ENCODE peak calls at places on chromosome 13, in four cellular contexts. One of them, this sample, is unnamed.
A peak's percentile ranks its signal among the peaks of the same experiment; 100 is the strongest.

GRCh38 chr13:49256841-49257240 is 9.1 kb downstream of the CDADC1 start:
- DNase-seq in mesendoderm: no peak
- DNase-seq in neuronal stem cell: no peak
- DNase-seq in IMR-90: peak; percentile 10
- DNase-seq in this sample: no peak

GRCh38 chr13:45468676-45469075 is 3.9 kb downstream of the COG3 start:
- DNase-seq in IMR-90: no peak
- DNase-seq in mesendoderm: no peak
- DNase-seq in neuronal stem cell: no peak
- DNase-seq in this sample: no peak

GRCh38 chr13:111046590-111047141 is 68.4 kb upstream of the ARHGEF7 start:
- DNase-seq in mesendoderm: no peak
- DNase-seq in IMR-90: peak; percentile 58
- DNase-seq in neuronal stem cell: no peak
- DNase-seq in this sample: no peak

GRCh38 chr13:93080587-93080986 is 146.0 kb upstream of the GPC6 start:
- DNase-seq in IMR-90: peak; percentile 10
- DNase-seq in mesendoderm: no peak
- DNase-seq in neuronal stem cell: no peak
- DNase-seq in this sample: no peak

GRCh38 chr13:113935081-113935511 is 38.8 kb downstream of the C13orf46 start:
- DNase-seq in IMR-90: no peak
- DNase-seq in neuronal stem cell: no peak
- DNase-seq in mesendoderm: no peak
- DNase-seq in this sample: peak; percentile 53

GRCh38 chr13:66994498-66995365 is 235.4 kb downstream of the PCDH9 start:
- DNase-seq in IMR-90: no peak
- DNase-seq in mesendoderm: no peak
- DNase-seq in neuronal stem cell: no peak
- DNase-seq in this sample: no peak

GRCh38 chr13:41577437-41577836 is 120.1 kb downstream of the RGCC start:
- DNase-seq in neuronal stem cell: no peak
- DNase-seq in mesendoderm: no peak
- DNase-seq in IMR-90: peak; percentile 16
- DNase-seq in this sample: no peak

GRCh38 chr13:32135655-32136054 is 104.1 kb downstream of the FRY start:
- DNase-seq in IMR-90: peak; percentile 89
- DNase-seq in neuronal stem cell: no peak
- DNase-seq in mesendoderm: no peak
- DNase-seq in this sample: no peak

GRCh38 chr13:60273971-60274370 is 110.2 kb upstream of the DIAPH3 start:
- DNase-seq in neuronal stem cell: no peak
- DNase-seq in IMR-90: no peak
- DNase-seq in mesendoderm: no peak
- DNase-seq in this sample: no peak

GRCh38 chr13:114049026-114049425 is 75.2 kb upstream of the C13orf46 start:
- DNase-seq in neuronal stem cell: no peak
- DNase-seq in IMR-90: no peak
- DNase-seq in mesendoderm: no peak
- DNase-seq in this sample: no peak

GRCh38 chr13:44810067-44810840 is 179.0 kb downstream of the NUFIP1 start:
- DNase-seq in neuronal stem cell: no peak
- DNase-seq in mesendoderm: no peak
- DNase-seq in IMR-90: no peak
- DNase-seq in this sample: no peak

GRCh38 chr13:64930636-64931035 is 2299.5 kb downstream of the PCDH9 start:
- DNase-seq in IMR-90: no peak
- DNase-seq in neuronal stem cell: no peak
- DNase-seq in mesendoderm: no peak
- DNase-seq in this sample: no peak

GRCh38 chr13:18953139-18953930 is 228.3 kb downstream of the TUBA3C start:
- DNase-seq in IMR-90: no peak
- DNase-seq in mesendoderm: no peak
- DNase-seq in neuronal stem cell: no peak
- DNase-seq in this sample: no peak

GRCh38 chr13:40506592-40507446 is 159.6 kb downstream of the FOXO1 start:
- DNase-seq in IMR-90: no peak
- DNase-seq in neuronal stem cell: no peak
- DNase-seq in mesendoderm: no peak
- DNase-seq in this sample: no peak

GRCh38 chr13:19587635-19588300 is 26.4 kb upstream of the TPTE2 start:
- DNase-seq in neuronal stem cell: no peak
- DNase-seq in mesendoderm: peak; percentile 20
- DNase-seq in IMR-90: peak; percentile 52
- DNase-seq in this sample: no peak

GRCh38 chr13:49828452-49828851 is 36.0 kb upstream of the KPNA3 start:
- DNase-seq in mesendoderm: peak; percentile 26
- DNase-seq in IMR-90: no peak
- DNase-seq in neuronal stem cell: no peak
- DNase-seq in this sample: no peak

GRCh38 chr13:22948421-22948820 is 232.4 kb upstream of the SGCG start:
- DNase-seq in mesendoderm: no peak
- DNase-seq in IMR-90: no peak
- DNase-seq in neuronal stem cell: no peak
- DNase-seq in this sample: no peak

GRCh38 chr13:96768524-96768923 is 225.8 kb downstream of the OXGR1 start:
- DNase-seq in mesendoderm: peak; percentile 55
- DNase-seq in neuronal stem cell: no peak
- DNase-seq in IMR-90: no peak
- DNase-seq in this sample: no peak

GRCh38 chr13:91557328-91557727 is 158.9 kb downstream of the GPC5 start:
- DNase-seq in IMR-90: no peak
- DNase-seq in neuronal stem cell: no peak
- DNase-seq in mesendoderm: no peak
- DNase-seq in this sample: no peak

GRCh38 chr13:74202129-74202528 is 67.9 kb upstream of the KLF12 start:
- DNase-seq in neuronal stem cell: no peak
- DNase-seq in mesendoderm: no peak
- DNase-seq in IMR-90: no peak
- DNase-seq in this sample: no peak

GRCh38 chr13:41384749-41385503 is 72.4 kb upstream of the RGCC start:
- DNase-seq in IMR-90: peak; percentile 15
- DNase-seq in mesendoderm: peak; percentile 17
- DNase-seq in neuronal stem cell: no peak
- DNase-seq in this sample: no peak

GRCh38 chr13:77267362-77267761 is 59.5 kb downstream of the MYCBP2 start:
- DNase-seq in IMR-90: peak; percentile 34
- DNase-seq in neuronal stem cell: no peak
- DNase-seq in mesendoderm: no peak
- DNase-seq in this sample: no peak

GRCh38 chr13:36212789-36213188 is 1.6 kb downstream of the SOHLH2 start:
- DNase-seq in IMR-90: no peak
- DNase-seq in neuronal stem cell: no peak
- DNase-seq in mesendoderm: no peak
- DNase-seq in this sample: no peak

GRCh38 chr13:24148414-24149305 is 11.9 kb upstream of the SPATA13 start:
- DNase-seq in mesendoderm: peak; percentile 99
- DNase-seq in neuronal stem cell: no peak
- DNase-seq in IMR-90: peak; percentile 99
- DNase-seq in this sample: peak; percentile 83

GRCh38 chr13:82698383-82698782 is 1183.9 kb downstream of the SLITRK1 start:
- DNase-seq in IMR-90: no peak
- DNase-seq in neuronal stem cell: no peak
- DNase-seq in mesendoderm: no peak
- DNase-seq in this sample: no peak

GRCh38 chr13:52615817-52616216 is 26.4 kb upstream of the HNRNPA1L2 start:
- DNase-seq in neuronal stem cell: no peak
- DNase-seq in IMR-90: no peak
- DNase-seq in mesendoderm: no peak
- DNase-seq in this sample: no peak

DNA sequence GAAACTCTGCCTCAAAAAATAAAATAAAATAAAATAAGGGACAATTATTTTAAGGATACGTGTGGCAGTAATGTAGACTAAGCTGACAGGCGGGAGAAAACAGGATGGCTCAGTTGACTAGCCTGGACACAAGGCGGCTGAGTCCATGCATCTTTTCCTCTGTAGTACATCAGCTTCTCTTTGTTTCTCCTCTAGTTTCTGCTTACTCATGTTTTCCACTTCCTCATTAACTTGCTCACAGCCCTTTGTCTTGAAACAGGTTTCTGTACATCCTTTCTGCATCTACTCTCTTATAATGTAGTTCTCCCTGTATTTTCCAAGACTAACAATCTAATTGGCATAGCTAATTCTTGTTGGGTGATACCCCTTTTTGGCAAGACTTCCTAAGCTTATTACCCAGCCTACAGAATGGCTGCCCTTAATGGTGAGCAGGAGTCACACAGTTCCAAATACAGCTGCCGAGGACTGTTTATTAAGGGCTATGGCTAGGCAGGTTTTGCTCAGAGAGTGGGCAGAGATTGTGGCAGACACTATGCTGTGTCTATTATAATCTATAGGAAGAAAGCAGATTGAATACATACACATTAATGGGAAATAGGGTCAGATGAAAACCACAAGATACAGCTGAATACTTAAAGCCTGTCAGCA is 58.7 kb upstream of the KLF5 start:
- DNase-seq in neuronal stem cell: no peak
- DNase-seq in IMR-90: peak; percentile 19
- DNase-seq in mesendoderm: peak; percentile 39
- DNase-seq in this sample: no peak
- H2BK15ac ChIP-seq in neuronal stem cell: no peak overlapping the region
- H2BK15ac ChIP-seq in IMR-90: no peak overlapping the region
- H2BK15ac ChIP-seq in mesendoderm: no peak overlapping the region
- H2BK15ac ChIP-seq in this sample: no peak overlapping the region

DNA sequence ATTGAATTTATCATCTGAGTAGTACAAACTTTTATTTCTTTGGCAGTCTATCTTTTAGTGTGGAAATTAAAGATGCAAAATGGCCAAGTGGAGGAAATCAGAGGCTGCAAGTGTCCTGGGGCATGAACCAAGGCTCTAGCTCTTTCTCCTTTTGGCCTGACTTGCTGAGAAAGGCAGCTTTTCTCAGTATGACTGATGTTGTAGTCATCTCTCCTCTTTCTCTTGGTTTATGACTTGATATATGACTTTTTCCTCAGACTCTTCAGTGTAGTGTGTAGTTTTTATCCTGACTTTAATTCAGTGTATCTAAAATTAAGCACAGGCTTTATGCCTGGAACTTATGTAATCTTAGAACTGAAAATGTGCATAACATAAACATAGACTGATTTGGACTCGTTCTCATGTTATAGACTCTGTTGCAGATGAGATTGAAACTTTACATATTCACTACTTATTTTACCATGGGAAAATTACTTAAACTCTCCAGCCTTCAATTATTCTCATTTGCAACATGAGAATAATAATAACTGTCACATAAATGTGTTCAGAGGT is 65.8 kb downstream of the SLITRK5 start:
- DNase-seq in IMR-90: no peak
- DNase-seq in mesendoderm: no peak
- DNase-seq in neuronal stem cell: no peak
- DNase-seq in this sample: no peak
- H3K23ac ChIP-seq in IMR-90: no peak overlapping the region
- H3K23ac ChIP-seq in mesendoderm: no peak overlapping the region
- H3K23ac ChIP-seq in neuronal stem cell: no peak overlapping the region
- H3K23ac ChIP-seq in this sample: no peak overlapping the region

GRCh38 chr13:21936674-21937073 is 265.8 kb downstream of the FGF9 start:
- DNase-seq in neuronal stem cell: no peak
- DNase-seq in mesendoderm: no peak
- DNase-seq in IMR-90: no peak
- DNase-seq in this sample: no peak
- H2AK5ac ChIP-seq in neuronal stem cell: no peak overlapping the region
- H2AK5ac ChIP-seq in mesendoderm: no peak overlapping the region
- H2AK5ac ChIP-seq in IMR-90: peak overlapping the region; percentile 3
- H2AK5ac ChIP-seq in this sample: no peak overlapping the region

GRCh38 chr13:98214008-98214643 is 37.1 kb upstream of the RNF113B start:
- DNase-seq in mesendoderm: no peak
- DNase-seq in neuronal stem cell: no peak
- DNase-seq in IMR-90: peak; percentile 95
- DNase-seq in this sample: no peak
- H2BK15ac ChIP-seq in mesendoderm: no peak overlapping the region
- H2BK15ac ChIP-seq in neuronal stem cell: no peak overlapping the region
- H2BK15ac ChIP-seq in IMR-90: peak overlapping the region; percentile 81
- H2BK15ac ChIP-seq in this sample: no peak overlapping the region

This sample was measured in H9.